ENCODE peak calls at places on chromosomes 3 and 15, in seven cellular contexts. O, X, V, G, I, F and D are unnamed samples.

GRCh38 chr3:140008693-140008980 is 73.7 kb downstream of the CLSTN2 start:
- DNase-seq in I (no peak), X (no peak), V (no peak), O (no peak), F (no peak), G (no peak), D (no peak)

GRCh38 chr3:25381083-25381482 is 47.0 kb upstream of the RARB start:
- DNase-seq in F (no peak), O (no peak), I (no peak), V (no peak), X (no peak), G (no peak), D (no peak)

GRCh38 chr15:79408041-79408440 is 24.1 kb upstream of the MINAR1 start:
- DNase-seq in O (no peak), X (peak), G (no peak), F (no peak), I (peak), V (no peak), D (no peak)

GRCh38 chr15:45133561-45133920 is 3.7 kb downstream of the DUOX1 start:
- DNase-seq in O (no peak), X (no peak), I (no peak), G (no peak), F (no peak), V (no peak), D (no peak)

GRCh38 chr15:88651971-88652370 is 13.2 kb downstream of the ISG20 start:
- DNase-seq in V (no peak), I (no peak), O (no peak), F (no peak), G (no peak), X (no peak), D (no peak)

GRCh38 chr15:38195191-38195901 is 57.3 kb upstream of the SPRED1 start:
- DNase-seq in X (no peak), O (no peak), I (no peak), F (no peak), G (no peak), V (no peak), D (no peak)

GRCh38 chr15:85865070-85865684 is 70.5 kb upstream of the KLHL25 start:
- DNase-seq in F (peak), V (peak), X (peak), I (peak), G (peak), O (no peak), D (no peak)

GRCh38 chr15:75104804-75105557 is 81.6 kb downstream of the PPCDC start:
- DNase-seq in X (peak), F (no peak), I (peak), O (peak), G (no peak), V (no peak), D (peak)

GRCh38 chr3:144773344-144773743 is 801.7 kb downstream of the DIPK2A start:
- DNase-seq in X (no peak), V (no peak), O (no peak), I (no peak), F (no peak), G (no peak), D (no peak)

GRCh38 chr3:144775581-144775980 is 804.0 kb downstream of the DIPK2A start:
- DNase-seq in X (no peak), F (no peak), O (no peak), V (no peak), I (no peak), G (no peak), D (no peak)

GRCh38 chr3:144777941-144778340 is 806.3 kb downstream of the DIPK2A start:
- DNase-seq in X (no peak), V (no peak), F (no peak), G (no peak), O (no peak), I (no peak), D (no peak)

GRCh38 chr3:144772372-144772771 is 800.7 kb downstream of the DIPK2A start:
- DNase-seq in I (no peak), X (no peak), O (no peak), V (no peak), F (no peak), G (no peak), D (no peak)

DNA sequence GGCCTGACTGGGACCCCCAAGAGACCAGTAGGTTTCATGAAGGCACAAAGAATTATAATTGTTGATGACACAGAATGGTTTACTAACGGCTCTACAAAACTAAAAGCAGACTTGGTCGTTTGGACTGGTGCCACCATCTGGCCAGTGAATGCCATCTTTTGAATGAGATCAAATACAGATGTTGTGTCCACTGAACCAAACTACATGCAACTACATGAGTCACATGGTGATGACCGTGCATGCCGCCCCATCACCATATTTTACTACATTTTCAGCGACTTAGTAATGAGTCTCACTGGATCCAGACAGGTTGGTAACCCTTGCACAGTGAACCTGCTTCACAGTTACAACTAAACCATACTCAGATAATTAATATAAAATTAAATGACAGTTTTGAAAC is 803.3 kb downstream of the DIPK2A start:
- DNase-seq in I (no peak), G (no peak), X (no peak), F (no peak), O (no peak), V (no peak), D (no peak)
- H3K4me3 ChIP-seq in I (no peak), G (no peak), X (no peak), F (no peak), O (no peak), V (no peak), D (no peak)

GRCh38 chr3:50189274-50189673 is 2.1 kb upstream of the GNAT1 start:
- DNase-seq in O (peak), X (peak), G (peak), V (peak), I (peak), F (peak), D (peak)
- TF ChIP-seq CTCF in O (peak), X (peak), G (peak), V (peak), I (peak), F (peak), D (peak)

GRCh38 chr3:114427407-114428172 is 133.8 kb downstream of the TIGIT start:
- DNase-seq in F (no peak), I (no peak), G (no peak), O (no peak), V (no peak), X (no peak), D (no peak)
- H3K4me3 ChIP-seq in F (no peak), I (no peak), G (no peak), O (no peak), V (no peak), X (no peak), D (no peak)

DNA sequence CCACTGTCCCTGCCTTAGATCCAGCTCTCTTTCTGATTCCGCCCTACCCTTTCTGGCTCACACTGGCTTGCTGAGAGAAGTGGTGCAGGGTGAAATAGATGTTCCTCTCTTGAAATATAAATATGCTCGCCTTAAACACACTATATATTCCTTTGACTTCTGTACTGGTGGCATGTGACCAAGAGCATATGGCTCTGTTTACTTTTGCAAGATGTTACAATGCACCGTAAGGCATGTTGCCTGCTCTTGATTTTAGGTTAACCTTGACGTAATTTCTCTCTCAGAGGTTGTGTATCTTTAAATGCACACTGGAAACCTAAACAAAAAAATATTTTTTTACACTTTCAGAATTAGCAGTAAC is 749 bp downstream of the RSRC1 start:
- DNase-seq in G (no peak), V (no peak), I (no peak), O (no peak), F (no peak), X (no peak), D (no peak)
- TF ChIP-seq CTCF in G (no peak), V (no peak), I (no peak), O (no peak), F (no peak), X (no peak), D (no peak)

GRCh38 chr3:129313415-129313982 is 34.8 kb downstream of the HMCES start:
- DNase-seq in O (no peak), V (no peak), G (no peak), F (no peak), I (no peak), X (peak), D (no peak)
- H3K4me3 ChIP-seq in O (no peak), V (no peak), G (peak), F (peak), I (no peak), X (no peak), D (no peak)

GRCh38 chr3:153669527-153669926 is 451.7 kb upstream of the ARHGEF26 start:
- DNase-seq in V (no peak), G (no peak), I (no peak), F (no peak), X (no peak), O (no peak), D (no peak)
- TF ChIP-seq CTCF in V (no peak), G (no peak), I (no peak), F (no peak), X (no peak), O (no peak), D (no peak)

GRCh38 chr15:52788099-52788986 is 1.8 kb downstream of the ONECUT1 start:
- DNase-seq in O (no peak), V (no peak), I (no peak), X (no peak), F (no peak), G (peak), D (no peak)

GRCh38 chr15:52790166-52790708 is at the start of gene ONECUT1:
- DNase-seq in I (no peak), G (peak), X (peak), F (no peak), O (no peak), V (peak), D (no peak)

GRCh38 chr15:52789601-52790165 is 453 bp downstream of the ONECUT1 start:
- DNase-seq in O (no peak), V (no peak), F (no peak), G (peak), I (peak), X (peak), D (no peak)

GRCh38 chr15:52787549-52788098 is 2.5 kb downstream of the ONECUT1 start:
- DNase-seq in F (no peak), X (no peak), G (peak), V (no peak), O (no peak), I (no peak), D (no peak)

DNA sequence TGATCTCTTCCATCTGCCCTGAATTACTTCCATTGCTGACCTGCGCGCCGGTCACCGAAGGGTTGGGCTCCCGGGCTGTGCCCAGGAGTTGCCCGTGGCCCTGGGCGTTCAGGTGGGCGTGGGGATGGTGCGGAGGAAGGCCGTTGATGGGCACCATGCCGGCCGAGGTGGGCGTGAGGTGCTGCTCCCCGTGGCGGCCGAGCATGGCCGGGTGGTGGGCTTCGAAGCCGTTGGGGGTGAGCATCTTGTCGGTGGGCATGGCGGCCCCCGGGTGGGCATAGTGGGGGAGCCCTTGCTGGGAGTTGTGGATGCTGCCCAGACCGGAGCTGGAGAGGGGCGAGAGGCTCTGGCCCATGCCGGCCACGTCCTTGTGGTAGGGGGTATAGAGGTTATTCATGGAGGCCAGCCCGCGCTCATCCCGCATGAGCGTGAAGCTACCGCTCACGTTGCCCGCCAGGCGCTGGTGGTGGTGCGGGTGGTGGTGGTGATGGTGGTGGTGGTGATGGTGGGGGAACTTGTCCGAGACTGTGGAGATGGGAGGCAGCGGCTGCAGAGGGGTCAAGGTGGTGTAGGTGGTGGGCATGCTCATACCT is 1.0 kb downstream of the ONECUT1 start:
- DNase-seq in I (no peak), O (no peak), X (no peak), F (no peak), V (no peak), G (no peak), D (no peak)
- H3K4me3 ChIP-seq in I (no peak), O (no peak), X (no peak), F (peak), V (peak), G (no peak), D (no peak)

DNA sequence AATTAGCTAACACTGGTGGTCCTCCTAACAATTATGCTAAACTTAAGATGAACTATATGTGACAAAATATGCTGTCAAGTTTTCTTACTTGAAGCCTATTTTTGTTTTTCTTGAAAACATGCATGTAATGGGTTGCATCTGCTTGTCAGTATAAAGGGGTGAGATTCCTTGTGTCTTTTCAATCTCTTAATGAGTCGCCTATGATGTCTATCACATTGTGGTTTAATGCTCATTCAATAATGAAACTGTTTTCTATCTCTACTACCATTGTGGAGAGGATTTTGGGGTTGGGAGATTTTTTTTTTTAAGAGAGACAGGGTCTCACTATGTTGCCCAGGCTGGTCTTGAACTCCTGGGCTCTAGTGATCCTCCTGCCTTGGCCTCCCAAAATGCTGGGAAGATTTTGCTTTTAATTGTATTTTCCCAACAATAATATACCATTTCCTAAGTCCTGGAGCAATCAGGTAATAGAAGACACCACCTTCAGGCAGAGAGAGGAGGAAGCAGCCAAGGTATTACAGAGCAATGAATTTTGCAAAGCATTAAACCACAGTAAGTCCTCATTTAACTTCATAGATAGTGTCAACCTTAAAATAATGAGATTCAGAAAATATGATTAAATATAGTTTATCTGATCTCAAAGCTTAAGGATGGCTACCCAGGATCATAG is 17.4 kb upstream of the TRMT10C start:
- DNase-seq in V (no peak), I (no peak), O (no peak), F (no peak), G (no peak), X (no peak), D (no peak)
- TF ChIP-seq CTCF in V (peak), I (no peak), O (peak), F (no peak), G (peak), X (peak), D (no peak)